ENCODE peak calls at places on chromosomes 13 and 19, in five cellular contexts. X is amniotic stem cell, I is AG10803, Z is NCI-H1694, M is heart left ventricle. E is an unnamed sample.
A peak's percentile ranks its signal among the peaks of the same experiment; 100 is the strongest.

GRCh38 chr19:47156861-47157454 is 26.3 kb downstream of the SAE1 start:
- DNase-seq in I (peak; percentile 43), X (no peak), Z (no peak), M (no peak), E (no peak)

GRCh38 chr19:29042450-29042849 is 170.5 kb downstream of the UQCRFS1 start:
- DNase-seq in M (no peak), X (no peak), Z (no peak), I (no peak), E (no peak)

GRCh38 chr13:55084630-55085029 is 2056.0 kb downstream of the OLFM4 start:
- DNase-seq in X (no peak), M (no peak), I (no peak), Z (no peak), E (no peak)

GRCh38 chr13:27053235-27053884 is 118.3 kb downstream of the USP12 start:
- DNase-seq in X (no peak), I (no peak), Z (no peak), M (no peak), E (no peak)

GRCh38 chr19:54462072-54462712 is 1.4 kb downstream of the LENG9 start:
- DNase-seq in Z (no peak), M (no peak), I (no peak), X (no peak), E (no peak)

GRCh38 chr13:44312898-44313551 is 60.6 kb upstream of the SERP2 start:
- DNase-seq in Z (no peak), X (peak; percentile 38), I (peak; percentile 83), M (no peak), E (peak; percentile 81)

GRCh38 chr13:51363625-51364024 is 24.1 kb downstream of the SERPINE3 start:
- DNase-seq in I (no peak), M (no peak), Z (no peak), X (no peak), E (no peak)

GRCh38 chr13:32728327-32728726 is 142.1 kb downstream of the PDS5B start:
- DNase-seq in M (no peak), X (no peak), I (no peak), Z (no peak), E (no peak)

GRCh38 chr19:8500158-8500557 is 2.3 kb downstream of the PRAM1 start:
- DNase-seq in I (no peak), X (no peak), Z (no peak), M (no peak), E (no peak)

GRCh38 chr13:100108913-100109507 is 20.1 kb downstream of the PCCA start:
- DNase-seq in M (no peak), Z (no peak), I (peak; percentile 7), X (no peak), E (no peak)

GRCh38 chr19:32651729-32652140 is 23.2 kb downstream of the ANKRD27 start:
- DNase-seq in Z (no peak), I (no peak), M (peak; percentile 36), X (no peak), E (no peak)

GRCh38 chr19:17240062-17240854 is 5.5 kb downstream of the NR2F6 start:
- DNase-seq in X (no peak), I (no peak), M (no peak), Z (no peak), E (no peak)

GRCh38 chr13:112448621-112449544 is 72.7 kb downstream of the SPACA7 start:
- DNase-seq in Z (no peak), I (no peak), X (no peak), M (no peak), E (no peak)

GRCh38 chr13:24502567-24503375 is 9.8 kb downstream of the PARP4 start:
- DNase-seq in Z (no peak), M (no peak), X (peak; percentile 15), I (peak; percentile 54), E (peak; percentile 57)

GRCh38 chr13:95805921-95806320 is 129.0 kb downstream of the DNAJC3 start:
- DNase-seq in I (no peak), Z (no peak), X (no peak), M (no peak), E (no peak)

GRCh38 chr19:55158848-55159793 is 1.6 kb upstream of the TNNI3 start:
- DNase-seq in Z (no peak), I (no peak), M (peak; percentile 84), X (no peak), E (no peak)

GRCh38 chr13:45206340-45206739 is 5.5 kb upstream of the KCTD4 start:
- DNase-seq in Z (no peak), I (peak; percentile 93), X (peak; percentile 72), M (no peak), E (peak; percentile 84)

GRCh38 chr19:34480971-34481821 is at the start of gene WTIP:
- DNase-seq in X (peak; percentile 80), Z (no peak), I (peak; percentile 94), M (peak; percentile 89), E (no peak)

GRCh38 chr19:44111910-44112463 is 1.2 kb upstream of the ZNF225 start:
- DNase-seq in Z (no peak), M (no peak), I (peak; percentile 79), X (peak; percentile 82), E (peak; percentile 38)

GRCh38 chr19:45424191-45425058 is 708 bp upstream of the ERCC1 start:
- DNase-seq in I (peak; percentile 92), Z (peak; percentile 41), M (peak; percentile 73), X (peak; percentile 82), E (peak; percentile 90)

GRCh38 chr13:23629566-23630272 is 59.5 kb downstream of the TNFRSF19 start:
- DNase-seq in I (no peak), M (no peak), X (no peak), Z (no peak), E (no peak)

E was measured in kidney epithelial cell.